ENCODE peak calls at places on chromosomes 12 and 14, in nine cellular contexts. Z is fibroblast of the aortic adventitia; Q is CD4-positive, alpha-beta T cell; C is GM10248; N is tibial artery; F is neural crest cell; M is tibial nerve; X is A673; P is WERI-Rb-1. T is an unnamed sample.

GRCh38 chr14:85088231-85088630 is 441.7 kb upstream of the FLRT2 start:
- DNase-seq in F (no peak), Z (peak), Q (no peak), N (no peak), C (no peak), X (no peak), M (no peak), P (no peak), T (no peak)

GRCh38 chr12:84507914-84508313 is 404.7 kb downstream of the SLC6A15 start:
- DNase-seq in Z (peak), Q (no peak), P (no peak), X (peak), N (no peak), M (no peak), F (no peak), C (no peak), T (no peak)

GRCh38 chr14:92619671-92620437 is 106.3 kb downstream of the RIN3 start:
- DNase-seq in M (peak), Q (no peak), F (no peak), X (no peak), N (no peak), Z (peak), P (no peak), C (no peak), T (no peak)

GRCh38 chr14:91100086-91100485 is 13.8 kb upstream of the DGLUCY start:
- DNase-seq in F (no peak), C (no peak), X (no peak), Z (no peak), N (no peak), M (no peak), Q (no peak), P (no peak), T (no peak)

GRCh38 chr14:36443374-36443773 is 76.7 kb downstream of the NKX2-1 start:
- DNase-seq in P (no peak), Q (no peak), Z (no peak), M (no peak), N (no peak), F (no peak), X (peak), C (no peak), T (no peak)

GRCh38 chr14:56808314-56809201 is 1.7 kb downstream of the OTX2 start:
- DNase-seq in F (no peak), Z (no peak), P (peak), Q (no peak), X (peak), C (no peak), N (no peak), M (no peak), T (peak)

GRCh38 chr12:21774358-21775129 is at the start of gene KCNJ8:
- DNase-seq in M (peak), C (peak), Q (no peak), X (peak), F (peak), P (peak), Z (peak), N (peak), T (peak)

GRCh38 chr14:102264775-102265174 is 40.2 kb downstream of the MOK start:
- DNase-seq in P (no peak), C (no peak), F (no peak), M (no peak), Z (peak), Q (no peak), N (no peak), X (no peak), T (no peak)

GRCh38 chr12:6534914-6535696 is 788 bp downstream of the GAPDH start:
- DNase-seq in P (peak), F (peak), C (peak), Q (peak), M (peak), X (peak), Z (peak), N (peak), T (peak)

GRCh38 chr14:59098377-59098776 is 90.1 kb upstream of the DAAM1 start:
- DNase-seq in X (no peak), F (no peak), Q (no peak), P (no peak), C (no peak), Z (peak), N (no peak), M (no peak), T (no peak)

GRCh38 chr14:95524706-95525512 is 8.5 kb upstream of the SYNE3 start:
- DNase-seq in C (no peak), N (no peak), Z (no peak), Q (no peak), M (no peak), P (no peak), F (no peak), X (no peak), T (no peak)

GRCh38 chr14:95522556-95522955 is 6.1 kb upstream of the SYNE3 start:
- DNase-seq in Q (no peak), M (no peak), C (no peak), P (no peak), N (no peak), Z (no peak), F (no peak), X (no peak), T (no peak)

GRCh38 chr14:95522116-95522515 is 5.7 kb upstream of the SYNE3 start:
- DNase-seq in Z (no peak), X (no peak), M (no peak), C (no peak), Q (no peak), P (no peak), F (no peak), N (no peak), T (no peak)

GRCh38 chr14:95523051-95523817 is 6.8 kb upstream of the SYNE3 start:
- DNase-seq in Z (peak), F (no peak), N (no peak), Q (no peak), C (no peak), X (no peak), P (no peak), M (no peak), T (no peak)

GRCh38 chr14:95523818-95524448 is 7.5 kb upstream of the SYNE3 start:
- DNase-seq in Q (peak), C (no peak), F (no peak), Z (peak), X (peak), N (no peak), M (no peak), P (no peak), T (no peak)
- TF ChIP-seq CTCF in Q (peak), C (no peak), F (no peak), Z (no peak), X (peak), N (no peak), M (no peak), P (no peak), T (no peak)

DNA sequence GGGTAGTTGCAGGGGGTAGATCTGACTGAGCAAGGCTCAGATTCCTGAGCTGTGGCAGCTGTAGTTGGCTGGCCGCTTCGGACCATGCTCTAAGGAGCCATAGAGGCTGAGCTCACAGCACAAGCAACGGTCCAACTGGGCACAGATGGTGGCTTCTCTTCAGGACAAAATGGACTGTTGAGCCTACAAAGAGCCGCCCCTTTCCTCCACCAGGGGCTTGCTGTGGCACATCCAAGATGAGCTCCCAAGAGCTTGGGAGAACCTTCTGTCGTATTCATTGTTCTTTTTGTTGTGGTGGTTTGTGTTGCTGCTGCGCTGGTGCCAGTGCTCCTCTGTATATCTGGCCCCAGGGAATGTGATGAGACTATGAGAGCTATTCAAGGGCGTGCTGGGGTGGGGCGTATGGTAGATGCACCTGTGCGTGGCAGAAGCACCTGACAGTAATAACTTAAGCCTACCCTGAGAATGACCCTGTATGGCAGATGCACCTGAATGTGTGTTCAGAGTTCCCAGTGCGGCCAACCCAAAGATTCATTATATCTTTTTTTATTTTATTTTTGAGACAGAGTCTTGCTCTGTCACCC is 17.8 kb upstream of the LGALS3 start:
- DNase-seq in Q (no peak), M (no peak), P (no peak), C (no peak), F (no peak), X (no peak), Z (no peak), N (no peak), T (peak)
- TF ChIP-seq CTCF in Q (no peak), M (no peak), P (no peak), C (no peak), F (peak), X (no peak), Z (peak), N (no peak), T (no peak)

GRCh38 chr12:62813031-62813829 is 121.7 kb downstream of the PPM1H start:
- DNase-seq in M (no peak), C (peak), N (peak), F (peak), X (peak), P (no peak), Q (peak), Z (peak), T (peak)
- TF ChIP-seq CTCF in M (peak), C (peak), N (peak), F (peak), X (peak), P (peak), Q (peak), Z (peak), T (peak)

GRCh38 chr12:30980886-30981662 is 54.5 kb downstream of the TSPAN11 start:
- DNase-seq in N (no peak), Q (no peak), Z (no peak), X (no peak), P (no peak), F (no peak), M (no peak), C (no peak), T (no peak)
- TF ChIP-seq CTCF in N (no peak), Q (no peak), Z (no peak), X (no peak), P (no peak), F (no peak), M (no peak), C (no peak), T (no peak)

GRCh38 chr14:23728791-23729190 is 92.6 kb downstream of the DHRS2 start:
- DNase-seq in Z (no peak), M (no peak), F (no peak), Q (no peak), X (no peak), N (no peak), P (no peak), C (no peak), T (no peak)

GRCh38 chr14:23725980-23726746 is 90.0 kb downstream of the DHRS2 start:
- DNase-seq in Q (no peak), N (no peak), X (no peak), Z (no peak), P (no peak), F (no peak), C (no peak), M (no peak), T (no peak)

GRCh38 chr14:23727566-23728335 is 91.6 kb downstream of the DHRS2 start:
- DNase-seq in P (peak), Q (no peak), F (no peak), C (peak), X (peak), Z (peak), M (no peak), N (no peak), T (no peak)

GRCh38 chr14:23725528-23725927 is 89.4 kb downstream of the DHRS2 start:
- DNase-seq in P (no peak), Q (no peak), C (no peak), N (no peak), Z (no peak), X (no peak), F (no peak), M (no peak), T (no peak)

DNA sequence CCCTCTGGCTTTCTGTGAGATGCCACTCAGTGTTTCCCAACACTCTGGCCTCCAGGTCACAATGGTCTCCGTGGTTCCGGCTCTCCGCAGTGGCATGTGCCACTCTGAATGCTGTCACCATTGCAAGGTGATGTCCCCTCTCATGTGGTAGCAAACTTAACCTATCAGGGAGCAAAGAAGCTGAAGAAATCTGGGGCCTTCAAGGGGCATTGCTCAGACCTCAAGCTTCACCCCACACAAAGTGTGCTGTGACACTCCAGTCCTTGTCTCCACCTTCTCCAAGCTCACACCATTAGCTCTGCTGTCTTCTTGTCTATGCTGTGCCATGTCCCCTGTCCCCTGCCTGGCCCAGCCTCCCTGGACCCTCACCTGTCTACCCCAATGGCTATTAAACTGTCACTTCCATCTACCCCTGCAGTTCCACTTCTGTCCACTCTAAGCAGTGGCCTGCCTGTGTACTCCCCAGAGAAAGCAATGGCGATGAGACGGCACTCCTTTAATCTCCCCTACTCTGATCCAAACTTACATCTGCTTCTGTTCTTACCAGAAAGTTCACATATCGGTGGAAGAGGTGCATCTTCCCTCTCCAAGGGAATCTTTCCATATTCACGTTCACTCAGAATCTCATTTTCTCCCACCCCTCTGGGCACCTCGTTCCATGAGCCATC is 93.7 kb downstream of the DHRS2 start:
- DNase-seq in M (no peak), X (no peak), Z (no peak), F (no peak), N (no peak), Q (no peak), C (no peak), P (peak), T (no peak)
- TF ChIP-seq CTCF in M (no peak), X (peak), Z (peak), F (peak), N (no peak), Q (no peak), C (no peak), P (peak), T (no peak)

GRCh38 chr14:69261761-69262331 is 1.9 kb downstream of the GALNT16 start:
- DNase-seq in F (no peak), P (no peak), N (no peak), Q (no peak), X (no peak), M (no peak), C (no peak), Z (no peak), T (peak)

GRCh38 chr14:69260246-69260978 is 454 bp downstream of the GALNT16 start:
- DNase-seq in N (no peak), Z (no peak), M (no peak), C (peak), F (peak), Q (no peak), P (peak), X (peak), T (peak)

GRCh38 chr14:69260979-69261605 is 1.1 kb downstream of the GALNT16 start:
- DNase-seq in Q (peak), C (peak), F (peak), Z (no peak), M (no peak), P (peak), N (no peak), X (no peak), T (peak)

GRCh38 chr14:69259176-69259530 is 805 bp upstream of the GALNT16 start:
- DNase-seq in M (no peak), F (no peak), C (no peak), Z (no peak), N (no peak), X (no peak), P (no peak), Q (no peak), T (no peak)

DNA sequence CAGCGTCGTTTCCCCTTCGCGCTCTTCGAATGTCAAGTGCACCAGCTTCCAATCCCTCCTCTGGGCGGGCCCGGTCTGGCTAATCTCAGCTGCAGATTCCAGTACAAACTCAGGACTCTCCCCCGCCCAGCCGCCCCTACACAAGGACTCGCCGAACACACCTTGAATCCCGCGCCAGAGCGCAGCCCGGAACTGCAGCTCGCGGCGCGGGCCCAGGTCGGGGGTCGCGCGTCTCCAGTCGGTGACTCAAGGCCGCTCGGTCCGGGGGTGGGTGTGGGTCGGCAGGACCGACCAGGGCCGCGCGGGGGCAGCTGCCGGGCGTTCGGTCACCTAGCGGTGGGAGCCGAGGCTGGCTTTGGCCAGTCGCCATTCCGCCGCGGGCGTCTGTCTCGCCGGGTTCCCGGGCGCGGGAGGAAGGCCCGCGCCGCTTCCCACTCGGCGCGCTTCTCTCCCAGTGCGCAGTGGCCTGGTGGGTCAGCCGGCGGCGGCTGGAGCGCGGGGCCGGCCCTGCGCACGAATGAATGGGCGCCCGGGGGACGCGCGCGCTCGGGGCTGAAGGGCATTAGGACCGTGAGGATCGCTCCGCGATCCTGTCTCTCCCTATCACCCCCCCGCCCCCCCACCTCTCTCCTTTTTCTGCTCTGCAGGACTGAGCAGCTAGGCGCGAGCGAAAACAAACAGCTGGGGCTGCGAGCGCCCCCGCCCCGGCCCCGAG is at the start of gene GALNT16:
- DNase-seq in N (no peak), Q (no peak), P (peak), Z (no peak), F (peak), C (peak), X (no peak), M (no peak), T (peak)
- TF ChIP-seq CTCF in N (peak), Q (no peak), P (peak), Z (peak), F (peak), C (no peak), X (no peak), M (no peak), T (peak)

GRCh38 chr14:99320105-99320572 is 48.1 kb upstream of the BCL11B start:
- DNase-seq in P (peak), C (peak), N (no peak), F (peak), Q (peak), X (peak), Z (peak), M (no peak), T (peak)
- TF ChIP-seq CTCF in P (peak), C (peak), N (peak), F (peak), Q (peak), X (peak), Z (peak), M (peak), T (peak)

DNA sequence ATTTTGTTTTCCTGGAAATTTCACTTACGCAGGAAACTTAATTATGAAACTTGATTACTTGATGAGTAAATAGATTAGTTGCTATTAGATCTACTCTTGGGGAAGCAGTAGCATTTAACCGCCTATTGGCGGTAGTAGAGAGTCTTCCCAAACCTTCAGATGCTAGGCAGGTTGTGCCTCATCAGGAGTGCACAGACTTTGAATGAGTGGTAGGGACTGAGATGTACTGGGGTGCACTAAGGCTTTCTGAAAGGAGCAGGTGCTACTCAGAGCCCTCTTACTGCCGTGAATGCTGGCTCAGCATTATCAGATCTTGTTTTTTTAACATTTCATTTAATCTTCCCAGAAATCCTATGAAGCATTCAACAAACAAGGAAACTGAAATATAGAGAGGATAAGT is 7.7 kb downstream of the GATC start:
- DNase-seq in P (no peak), N (no peak), F (no peak), C (peak), X (peak), Z (no peak), M (no peak), Q (no peak), T (no peak)
- TF ChIP-seq CTCF in P (peak), N (peak), F (peak), C (peak), X (peak), Z (peak), M (peak), Q (peak), T (peak)